ENCODE peak calls at places on chromosomes 1 and 21, in four cellular contexts. J is prostate gland, B is suprapubic skin, K is stomach. Y is an unnamed sample.

GRCh38 chr1:27603320-27603961 is 503 bp downstream of the AHDC1 start:
- DNase-seq in J (peak), B (peak), K (peak), Y (peak)

GRCh38 chr1:193537266-193538003 is 351.0 kb upstream of the B3GALT2 start:
- DNase-seq in J (no peak), B (no peak), K (no peak), Y (no peak)

GRCh38 chr1:157153743-157154142 is 15.5 kb upstream of the ETV3 start:
- DNase-seq in J (no peak), B (no peak), K (peak), Y (no peak)

GRCh38 chr21:45532826-45533730 is 9.2 kb downstream of the SLC19A1 start:
- DNase-seq in J (no peak), B (peak), K (peak), Y (peak)

GRCh38 chr1:63148825-63149645 is 173.3 kb upstream of the FOXD3 start:
- DNase-seq in J (no peak), B (no peak), K (peak), Y (no peak)

GRCh38 chr1:205925730-205926129 is 17.5 kb downstream of the SLC26A9 start:
- DNase-seq in J (no peak), B (peak), K (peak), Y (no peak)

GRCh38 chr1:42931108-42931539 is 27.5 kb downstream of the SLC2A1 start:
- DNase-seq in J (no peak), B (peak), K (no peak), Y (peak)

GRCh38 chr1:180964609-180965008 is 51.9 kb downstream of the KIAA1614 start:
- DNase-seq in J (no peak), B (no peak), K (no peak), Y (no peak)

GRCh38 chr1:172041689-172042088 is 200.4 kb downstream of the DNM3 start:
- DNase-seq in J (no peak), B (no peak), K (no peak), Y (no peak)

GRCh38 chr1:45348609-45348965 is 8.3 kb upstream of the MUTYH start:
- DNase-seq in J (no peak), B (no peak), K (no peak), Y (no peak)

GRCh38 chr1:42923367-42924248 is 35.1 kb downstream of the SLC2A1 start:
- DNase-seq in J (no peak), B (peak), K (no peak), Y (no peak)

GRCh38 chr1:103273106-103273505 is 164.8 kb upstream of the COL11A1 start:
- DNase-seq in J (no peak), B (no peak), K (no peak), Y (no peak)

GRCh38 chr1:18927654-18928272 is 25.4 kb upstream of the ALDH4A1 start:
- DNase-seq in J (no peak), B (no peak), K (no peak), Y (no peak)

GRCh38 chr1:153585009-153585408 is 19.4 kb upstream of the S100A2 start:
- DNase-seq in J (no peak), B (no peak), K (no peak), Y (no peak)

GRCh38 chr1:94526581-94526980 is 15.0 kb downstream of the F3 start:
- DNase-seq in J (no peak), B (no peak), K (no peak), Y (no peak)

GRCh38 chr21:38993561-38993960 is 187.8 kb downstream of the ETS2 start:
- DNase-seq in J (peak), B (no peak), K (peak), Y (no peak)

GRCh38 chr21:35796834-35797233 is 263.5 kb downstream of the SETD4 start:
- DNase-seq in J (no peak), B (no peak), K (no peak), Y (no peak)

GRCh38 chr1:9844106-9844505 is 20.3 kb upstream of the CLSTN1 start:
- DNase-seq in J (no peak), B (peak), K (no peak), Y (peak)

GRCh38 chr1:209900734-209901133 is 37.3 kb upstream of the SYT14 start:
- DNase-seq in J (no peak), B (no peak), K (no peak), Y (no peak)

GRCh38 chr1:228352677-228353481 is 53.8 kb downstream of the TRIM11 start:
- DNase-seq in J (no peak), B (no peak), K (no peak), Y (peak)

GRCh38 chr21:33441489-33442477 is 38.0 kb downstream of the TMEM50B start:
- DNase-seq in J (no peak), B (no peak), K (no peak), Y (peak)

GRCh38 chr1:12453400-12454343 is 164.3 kb downstream of the DHRS3 start:
- DNase-seq in J (no peak), B (no peak), K (no peak), Y (no peak)

GRCh38 chr1:33276573-33277298 is 20.4 kb downstream of the ZNF362 start:
- DNase-seq in J (no peak), B (peak), K (no peak), Y (no peak)

GRCh38 chr1:223039990-223040389 is 103.1 kb downstream of the TLR5 start:
- DNase-seq in J (no peak), B (no peak), K (peak), Y (no peak)

GRCh38 chr1:43552813-43553212 is 22.1 kb downstream of the PTPRF start:
- DNase-seq in J (peak), B (no peak), K (peak), Y (no peak)

GRCh38 chr1:33092438-33092837 is 11.5 kb downstream of the AZIN2 start:
- DNase-seq in J (no peak), B (no peak), K (no peak), Y (no peak)

GRCh38 chr1:222064388-222065201 is 322.7 kb upstream of the DUSP10 start:
- DNase-seq in J (no peak), B (no peak), K (no peak), Y (no peak)

GRCh38 chr1:188027613-188028012 is 1198.9 kb downstream of the PLA2G4A start:
- DNase-seq in J (no peak), B (no peak), K (no peak), Y (no peak)

GRCh38 chr21:15964181-15964855 is 234.5 kb downstream of the USP25 start:
- DNase-seq in J (peak), B (no peak), K (no peak), Y (no peak)

GRCh38 chr1:5647226-5647625 is 345.0 kb downstream of the NPHP4 start:
- DNase-seq in J (no peak), B (no peak), K (peak), Y (no peak)

GRCh38 chr1:212838145-212838544 is 9.3 kb downstream of the SPATA45 start:
- DNase-seq in J (no peak), B (no peak), K (no peak), Y (no peak)

GRCh38 chr1:179310721-179311120 is 17.1 kb downstream of the SOAT1 start:
- DNase-seq in J (no peak), B (no peak), K (no peak), Y (no peak)

GRCh38 chr1:102970496-102971078 is 137.7 kb downstream of the COL11A1 start:
- DNase-seq in J (no peak), B (no peak), K (no peak), Y (no peak)

GRCh38 chr1:110672001-110672752 is 2.6 kb downstream of the KCNA3 start:
- DNase-seq in J (no peak), B (no peak), K (no peak), Y (no peak)

GRCh38 chr21:42061866-42062542 is 9.1 kb upstream of the UMODL1 start:
- DNase-seq in J (no peak), B (no peak), K (no peak), Y (peak)

GRCh38 chr1:178031856-178032320 is 62.0 kb upstream of the RASAL2 start:
- DNase-seq in J (peak), B (peak), K (peak), Y (no peak)

GRCh38 chr1:202192770-202193613 is 607 bp upstream of the LGR6 start:
- DNase-seq in J (peak), B (no peak), K (peak), Y (peak)

GRCh38 chr1:200867018-200867811 is 5.6 kb upstream of the GPR25 start:
- DNase-seq in J (no peak), B (no peak), K (no peak), Y (no peak)
- TF ChIP-seq POLR2AphosphoS5 in J (no peak), B (no peak), K (no peak), Y (no peak)

DNA sequence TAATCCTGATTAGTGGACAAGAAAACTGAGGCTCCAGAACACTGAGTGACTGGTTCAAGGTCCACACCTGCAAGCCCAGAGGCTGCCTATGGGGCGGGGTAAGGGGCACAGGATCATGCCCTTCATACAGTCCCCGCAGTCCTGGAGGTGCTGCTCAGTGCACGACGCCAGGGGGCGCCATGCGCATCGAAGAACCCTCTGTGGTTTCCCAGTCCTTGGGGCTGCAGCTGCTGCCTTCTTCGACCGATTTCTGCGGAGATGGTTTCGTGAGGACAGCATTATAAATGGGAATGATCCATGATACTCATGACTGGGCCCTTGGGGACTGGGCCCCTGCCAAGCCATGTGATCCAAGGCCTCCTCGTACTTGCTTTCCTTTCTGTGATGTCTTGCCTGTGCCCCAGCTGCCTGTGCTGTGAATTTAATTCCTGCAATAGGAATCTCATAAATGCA is 37.1 kb upstream of the ARHGEF10L start:
- DNase-seq in J (peak), B (peak), K (peak), Y (peak)
- TF ChIP-seq POLR2AphosphoS5 in J (peak), B (peak), K (peak), Y (peak)

DNA sequence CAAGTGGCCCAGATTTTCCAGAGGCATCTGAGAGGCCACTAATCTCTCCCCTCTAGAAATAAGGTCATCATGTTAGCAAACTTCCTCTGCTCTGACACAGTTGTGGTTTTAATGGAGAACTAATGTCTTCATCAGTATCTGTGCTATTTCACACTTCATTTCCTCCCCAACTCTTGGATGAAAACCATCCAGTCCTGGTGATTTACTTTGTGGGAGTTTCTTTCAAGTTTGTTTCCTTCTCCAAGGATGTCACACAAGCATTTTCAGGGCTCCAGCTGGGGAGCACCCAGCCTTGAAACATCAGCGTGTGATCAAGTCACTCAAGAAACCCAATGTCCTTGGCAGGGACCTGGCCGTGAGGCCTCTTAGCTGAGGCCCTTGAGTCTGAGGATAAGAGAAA is 38.8 kb downstream of the TBX15 start:
- DNase-seq in J (no peak), B (peak), K (no peak), Y (no peak)
- TF ChIP-seq POLR2AphosphoS5 in J (no peak), B (no peak), K (no peak), Y (no peak)

GRCh38 chr1:40396420-40396819 is 22.9 kb downstream of the SMAP2 start:
- DNase-seq in J (no peak), B (no peak), K (no peak), Y (no peak)

GRCh38 chr1:40393173-40393572 is 19.6 kb downstream of the SMAP2 start:
- DNase-seq in J (no peak), B (no peak), K (no peak), Y (peak)

GRCh38 chr1:40392206-40392605 is 18.7 kb downstream of the SMAP2 start:
- DNase-seq in J (no peak), B (no peak), K (peak), Y (no peak)

GRCh38 chr1:40395211-40396175 is 22.0 kb downstream of the SMAP2 start:
- DNase-seq in J (no peak), B (no peak), K (no peak), Y (no peak)

DNA sequence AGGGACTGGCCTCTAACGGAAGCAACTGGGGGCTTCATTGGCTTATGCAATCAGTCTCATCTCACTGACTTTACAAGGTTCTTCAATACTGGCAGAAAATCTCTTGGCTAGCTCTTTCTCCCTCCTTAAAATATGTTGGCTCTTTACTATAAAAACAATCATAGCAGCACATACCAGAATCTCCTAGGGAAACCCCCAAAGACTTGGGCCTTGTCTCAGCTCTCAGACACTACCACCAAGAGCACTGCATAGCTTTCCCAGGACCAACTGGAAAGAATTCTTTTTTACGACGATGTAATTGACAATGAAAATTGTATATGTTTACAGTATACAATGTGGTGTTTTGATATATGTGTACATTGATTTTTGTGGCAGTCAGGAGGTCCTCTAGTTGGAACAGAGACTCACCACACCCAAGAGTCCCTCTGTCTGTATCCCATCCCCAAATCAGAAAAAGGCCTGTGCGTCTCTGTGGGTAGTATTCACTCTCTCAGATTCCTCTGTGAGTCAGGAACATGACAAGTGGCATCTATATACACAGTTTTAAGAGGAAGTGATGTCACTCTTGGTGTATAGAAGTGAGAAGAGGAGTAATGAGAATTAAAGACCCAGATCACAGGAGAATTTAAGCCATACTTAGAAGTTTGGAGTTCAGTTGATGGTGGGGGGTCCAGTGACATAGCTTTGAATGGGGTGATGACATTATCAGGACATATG is 21.1 kb downstream of the SMAP2 start:
- DNase-seq in J (no peak), B (no peak), K (no peak), Y (no peak)
- TF ChIP-seq POLR2AphosphoS5 in J (no peak), B (no peak), K (no peak), Y (no peak)

Y was measured in spleen.